ENCODE peak calls at places on chromosomes 12 and 14, in eight cellular contexts. L, B, J, S, T, C, R and U are unnamed samples.

GRCh38 chr12:115709410-115710065 is 568.0 kb downstream of the MED13L start:
- DNase-seq in L (no peak), R (no peak), T (peak), J (no peak), C (peak), B (no peak), S (no peak), U (no peak)

GRCh38 chr14:83019744-83020414 is 1486.2 kb upstream of the SEL1L start:
- DNase-seq in C (no peak), J (no peak), T (no peak), L (no peak), S (no peak), B (no peak), R (no peak), U (no peak)

GRCh38 chr14:86712176-86712575 is 1182.2 kb downstream of the FLRT2 start:
- DNase-seq in L (no peak), B (no peak), T (no peak), J (no peak), C (no peak), S (no peak), R (no peak), U (no peak)

GRCh38 chr12:70383886-70384285 is 17.8 kb downstream of the KCNMB4 start:
- DNase-seq in J (no peak), S (no peak), B (no peak), C (no peak), R (no peak), T (no peak), L (no peak), U (no peak)

GRCh38 chr14:75915063-75915462 is 66.7 kb downstream of the TGFB3 start:
- DNase-seq in T (no peak), R (no peak), B (no peak), L (no peak), J (no peak), C (no peak), S (no peak), U (no peak)

GRCh38 chr12:107917912-107918800 is 143.7 kb downstream of the ASCL4 start:
- DNase-seq in S (peak), T (no peak), C (no peak), J (peak), B (no peak), L (peak), R (peak), U (peak)

GRCh38 chr12:74980510-74980909 is 229.1 kb downstream of the KCNC2 start:
- DNase-seq in S (no peak), B (no peak), L (no peak), C (no peak), T (no peak), J (peak), R (no peak), U (no peak)

GRCh38 chr14:94485944-94486841 is 10.2 kb upstream of the SERPINA9 start:
- DNase-seq in J (peak), S (peak), R (peak), T (peak), B (peak), L (peak), C (peak), U (peak)

GRCh38 chr12:64824500-64825142 is at the start of gene TBC1D30:
- DNase-seq in R (peak), L (peak), J (peak), T (peak), C (no peak), S (peak), B (peak), U (peak)

GRCh38 chr12:80877706-80878384 is 59.9 kb downstream of the LIN7A start:
- DNase-seq in R (peak), C (no peak), B (no peak), S (no peak), L (no peak), J (no peak), T (no peak), U (no peak)

GRCh38 chr14:50062438-50063039 is 53.8 kb downstream of the VCPKMT start:
- DNase-seq in J (peak), R (peak), C (no peak), T (no peak), L (peak), B (no peak), S (no peak), U (peak)

GRCh38 chr12:114952573-114953196 is 268.7 kb upstream of the TBX3 start:
- DNase-seq in B (peak), R (peak), L (peak), S (no peak), J (no peak), T (peak), C (peak), U (no peak)

GRCh38 chr12:9869307-9870161 is at the start of gene CLEC2B:
- DNase-seq in T (no peak), J (peak), S (no peak), B (no peak), C (no peak), R (peak), L (no peak), U (peak)

GRCh38 chr12:88579941-88580871 is at the start of gene KITLG:
- DNase-seq in B (peak), C (peak), T (peak), J (peak), L (peak), S (peak), R (peak), U (peak)

GRCh38 chr14:21069388-21070082 is 569 bp upstream of the ARHGEF40 start:
- DNase-seq in S (no peak), J (peak), C (peak), R (peak), L (peak), B (no peak), T (peak), U (peak)

GRCh38 chr12:56839489-56840442 is 76.6 kb downstream of the HSD17B6 start:
- DNase-seq in S (no peak), C (no peak), T (peak), B (no peak), L (peak), R (peak), J (peak), U (peak)

GRCh38 chr12:53207042-53207441 is at the start of gene ITGB7:
- DNase-seq in B (no peak), L (peak), S (no peak), J (no peak), T (no peak), R (no peak), C (no peak), U (no peak)

GRCh38 chr12:5966486-5967095 is 21.5 kb upstream of the ANO2 start:
- DNase-seq in C (no peak), J (no peak), L (peak), R (no peak), T (no peak), B (no peak), S (no peak), U (no peak)

GRCh38 chr14:91755560-91755959 is 23.7 kb upstream of the CATSPERB start:
- DNase-seq in T (no peak), C (no peak), L (no peak), R (no peak), B (no peak), J (peak), S (no peak), U (peak)

GRCh38 chr14:69625299-69626131 is 14.1 kb downstream of the SUSD6 start:
- DNase-seq in S (no peak), C (peak), R (peak), L (no peak), J (peak), B (no peak), T (peak), U (peak)

GRCh38 chr14:68140801-68141200 is 321.2 kb downstream of the RAD51B start:
- DNase-seq in J (peak), L (no peak), T (no peak), C (no peak), R (no peak), S (no peak), B (no peak), U (no peak)